ENCODE peak calls at places on chromosomes 16 and 17, in eight cellular contexts. D is ecto neural progenitor cell, V is lung, U is ACHN, L is NCI-H1105 treated with DMSO at 0.1 percent for 48 hours, M is mucosa of gallbladder, Z is body of pancreas, P is tibial artery. E is an unnamed sample.
A peak's percentile ranks its signal among the peaks of the same experiment; 100 is the strongest.

GRCh38 chr16:89140981-89141883 is 30.3 kb upstream of the CDH15 start:
- DNase-seq in M (no peak), U (no peak), Z (no peak), V (no peak), L (no peak), P (no peak), D (no peak), E (no peak)

GRCh38 chr17:14214271-14214670 is 22.4 kb downstream of the CDRT15 start:
- DNase-seq in L (no peak), M (no peak), D (no peak), P (no peak), Z (no peak), V (no peak), U (no peak), E (no peak)

GRCh38 chr17:29384901-29385300 is 5.3 kb upstream of the TAOK1 start:
- DNase-seq in U (peak; percentile 56), V (no peak), D (no peak), P (no peak), Z (no peak), L (no peak), M (no peak), E (no peak)

GRCh38 chr16:75745823-75746222 is 19.5 kb upstream of the CPHXL start:
- DNase-seq in M (no peak), Z (no peak), L (no peak), P (no peak), D (no peak), V (no peak), U (no peak), E (no peak)

GRCh38 chr17:59311051-59311468 is 20.4 kb upstream of the YPEL2 start:
- DNase-seq in U (peak; percentile 68), Z (peak; percentile 61), D (peak; percentile 58), L (peak; percentile 68), M (peak; percentile 58), P (peak; percentile 41), V (peak; percentile 35), E (peak; percentile 91)

GRCh38 chr16:56938664-56939513 is 6.9 kb downstream of the HERPUD1 start:
- DNase-seq in Z (no peak), V (no peak), D (no peak), U (no peak), P (no peak), L (peak; percentile 35), M (no peak), E (peak; percentile 60)

GRCh38 chr17:64036198-64036922 is 15.9 kb upstream of the ICAM2 start:
- DNase-seq in D (no peak), V (no peak), U (peak; percentile 26), P (no peak), L (no peak), M (no peak), Z (no peak), E (no peak)

GRCh38 chr17:56172517-56172982 is 19.3 kb downstream of the ANKFN1 start:
- DNase-seq in U (no peak), L (no peak), M (peak; percentile 33), D (peak; percentile 68), Z (peak; percentile 28), V (peak; percentile 57), P (no peak), E (peak; percentile 98)

GRCh38 chr17:28973414-28973813 is 22.1 kb upstream of the PHF12 start:
- DNase-seq in P (no peak), V (peak; percentile 64), L (peak; percentile 47), Z (peak; percentile 49), U (no peak), D (no peak), M (no peak), E (peak; percentile 92)

GRCh38 chr16:78252757-78253156 is 153.3 kb downstream of the WWOX start:
- DNase-seq in M (no peak), Z (no peak), D (no peak), P (no peak), V (no peak), L (no peak), U (no peak), E (peak; percentile 10)

GRCh38 chr17:8744086-8744781 is 402 bp downstream of the CCDC42 start:
- DNase-seq in D (no peak), U (no peak), Z (no peak), M (no peak), L (no peak), P (no peak), V (no peak), E (no peak)

GRCh38 chr16:72282338-72282737 is 110.4 kb upstream of the PMFBP1 start:
- DNase-seq in D (no peak), M (no peak), L (no peak), V (no peak), P (no peak), Z (no peak), U (no peak), E (no peak)

GRCh38 chr16:67571981-67572431 is 9.7 kb downstream of the CTCF start:
- DNase-seq in M (no peak), U (no peak), D (no peak), P (no peak), L (no peak), Z (no peak), V (no peak), E (no peak)

GRCh38 chr17:1035546-1036170 is 38.7 kb downstream of the TIMM22 start:
- DNase-seq in L (no peak), D (no peak), Z (no peak), U (no peak), P (no peak), V (no peak), M (no peak), E (no peak)

GRCh38 chr17:1031711-1032110 is 34.8 kb downstream of the TIMM22 start:
- DNase-seq in D (peak; percentile 86), V (no peak), Z (no peak), P (no peak), L (no peak), U (no peak), M (peak; percentile 36), E (no peak)

GRCh38 chr17:34716291-34716690 is 136.9 kb downstream of the TMEM132E start:
- DNase-seq in V (no peak), M (no peak), P (no peak), Z (no peak), D (no peak), L (no peak), U (no peak), E (no peak)

GRCh38 chr17:75010683-75011406 is 1.6 kb upstream of the MRPL58 start:
- DNase-seq in V (no peak), L (no peak), P (peak; percentile 27), M (no peak), U (peak; percentile 57), D (no peak), Z (peak; percentile 62), E (peak; percentile 63)

GRCh38 chr16:74635303-74635702 is 28.4 kb upstream of the GLG1 start:
- DNase-seq in V (no peak), U (no peak), P (no peak), Z (peak; percentile 32), L (no peak), M (no peak), D (no peak), E (no peak)

GRCh38 chr17:78568494-78569115 is 8.6 kb downstream of the DNAH17 start:
- DNase-seq in L (no peak), Z (no peak), M (no peak), P (no peak), V (no peak), D (no peak), U (peak; percentile 17), E (no peak)

GRCh38 chr17:54891176-54891821 is 9.4 kb upstream of the TOM1L1 start:
- DNase-seq in L (peak; percentile 58), P (no peak), M (no peak), Z (peak; percentile 48), V (no peak), D (peak; percentile 60), U (peak; percentile 78), E (peak; percentile 71)

E was measured in NCI-H510A treated with DMSO at 0.1 percent for 48 hours.